ENCODE peak calls at places on chromosomes 3 and 15, in four cellular contexts. E, B, X and O are unnamed samples.

GRCh38 chr15:88834211-88834812 is 31.1 kb downstream of the ACAN start:
- DNase-seq in E (peak), X (no peak), B (peak), O (peak)

GRCh38 chr3:41060106-41060505 is 139.2 kb upstream of the CTNNB1 start:
- DNase-seq in E (no peak), X (no peak), B (no peak), O (no peak)

GRCh38 chr3:62131620-62132019 is 241.7 kb downstream of the FEZF2 start:
- DNase-seq in E (no peak), X (no peak), B (no peak), O (peak)

GRCh38 chr3:186239321-186239720 is 122.7 kb downstream of the DGKG start:
- DNase-seq in B (no peak), X (no peak), E (peak), O (no peak)

GRCh38 chr3:111385971-111386495 is 156.0 kb upstream of the CD96 start:
- DNase-seq in E (no peak), X (no peak), B (no peak), O (no peak)

GRCh38 chr3:194265505-194265892 is 85.6 kb downstream of the CPN2 start:
- DNase-seq in E (no peak), X (no peak), B (no peak), O (peak)

GRCh38 chr3:100411091-100411982 is 10.0 kb downstream of the LNP1 start:
- DNase-seq in B (no peak), X (no peak), E (no peak), O (no peak)

GRCh38 chr15:44792715-44793114 is 56.4 kb downstream of the TRIM69 start:
- DNase-seq in E (no peak), B (peak), X (no peak), O (no peak)

GRCh38 chr3:110314512-110315114 is 757.0 kb upstream of the NECTIN3 start:
- DNase-seq in E (peak), B (peak), X (peak), O (peak)

GRCh38 chr15:89808160-89808870 is 6.3 kb downstream of the ANPEP start:
- DNase-seq in B (no peak), E (no peak), X (no peak), O (no peak)

GRCh38 chr3:50174947-50175524 is 16.4 kb upstream of the GNAT1 start:
- DNase-seq in E (no peak), X (no peak), B (no peak), O (no peak)

GRCh38 chr3:174023445-174023844 is 625.9 kb downstream of the NLGN1 start:
- DNase-seq in B (no peak), E (no peak), X (no peak), O (no peak)

GRCh38 chr3:52240059-52240885 is 1.3 kb upstream of the TWF2 start:
- DNase-seq in B (peak), E (no peak), X (no peak), O (peak)

GRCh38 chr3:11737742-11738141 is 94.0 kb upstream of the VGLL4 start:
- DNase-seq in B (no peak), E (no peak), X (no peak), O (no peak)

GRCh38 chr3:171813897-171814460 is 3.7 kb upstream of the PLD1 start:
- DNase-seq in E (no peak), X (peak), B (peak), O (no peak)

GRCh38 chr3:41330465-41330864 is 131.2 kb downstream of the CTNNB1 start:
- DNase-seq in X (no peak), B (no peak), E (no peak), O (no peak)

GRCh38 chr15:48250640-48251076 is 44.6 kb downstream of the SLC12A1 start:
- DNase-seq in B (peak), E (peak), X (peak), O (peak)
- TF ChIP-seq USF1 in B (no peak), E (no peak), X (no peak), O (no peak)

DNA sequence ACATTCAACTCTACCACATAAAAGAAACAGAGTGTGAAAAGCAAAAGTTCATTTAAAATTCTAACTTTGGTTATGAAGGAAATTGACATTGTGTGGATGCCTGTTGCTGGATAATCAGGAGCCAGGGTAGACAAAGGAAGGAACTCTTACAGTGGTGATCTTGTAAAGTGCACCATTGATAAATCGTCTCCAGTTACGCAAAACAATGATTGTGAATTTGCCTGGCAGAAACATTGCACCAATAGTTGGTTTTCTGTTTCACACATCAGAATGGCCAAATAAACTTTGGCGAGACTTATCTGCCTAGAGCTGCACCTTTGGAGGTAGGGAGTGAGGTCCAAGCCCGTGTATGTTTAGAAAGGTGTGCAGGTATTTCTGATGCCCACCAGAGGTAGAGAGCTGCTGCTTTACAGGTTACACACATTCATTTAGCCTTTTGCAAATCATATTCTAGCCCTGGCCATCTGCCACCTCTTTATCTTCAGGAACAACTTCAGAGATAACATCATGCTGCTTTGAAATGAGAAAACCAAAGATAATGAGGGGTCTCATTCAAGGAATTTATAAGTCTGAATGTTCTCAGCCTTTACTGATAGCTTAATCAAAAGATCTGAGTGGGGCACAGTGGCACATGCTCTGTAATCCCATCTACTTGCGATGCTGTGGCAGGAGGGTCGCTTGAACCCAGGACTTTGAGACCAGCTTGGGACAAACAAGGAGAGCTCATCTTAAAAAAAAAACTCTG is 47.4 kb upstream of the P3H2 start:
- DNase-seq in E (no peak), B (no peak), X (no peak), O (no peak)
- TF ChIP-seq USF1 in E (no peak), B (no peak), X (no peak), O (no peak)

GRCh38 chr3:189340680-189341460 is 169.1 kb downstream of the TPRG1 start:
- DNase-seq in B (no peak), X (no peak), E (peak), O (no peak)
- TF ChIP-seq USF1 in B (no peak), X (no peak), E (no peak), O (no peak)

DNA sequence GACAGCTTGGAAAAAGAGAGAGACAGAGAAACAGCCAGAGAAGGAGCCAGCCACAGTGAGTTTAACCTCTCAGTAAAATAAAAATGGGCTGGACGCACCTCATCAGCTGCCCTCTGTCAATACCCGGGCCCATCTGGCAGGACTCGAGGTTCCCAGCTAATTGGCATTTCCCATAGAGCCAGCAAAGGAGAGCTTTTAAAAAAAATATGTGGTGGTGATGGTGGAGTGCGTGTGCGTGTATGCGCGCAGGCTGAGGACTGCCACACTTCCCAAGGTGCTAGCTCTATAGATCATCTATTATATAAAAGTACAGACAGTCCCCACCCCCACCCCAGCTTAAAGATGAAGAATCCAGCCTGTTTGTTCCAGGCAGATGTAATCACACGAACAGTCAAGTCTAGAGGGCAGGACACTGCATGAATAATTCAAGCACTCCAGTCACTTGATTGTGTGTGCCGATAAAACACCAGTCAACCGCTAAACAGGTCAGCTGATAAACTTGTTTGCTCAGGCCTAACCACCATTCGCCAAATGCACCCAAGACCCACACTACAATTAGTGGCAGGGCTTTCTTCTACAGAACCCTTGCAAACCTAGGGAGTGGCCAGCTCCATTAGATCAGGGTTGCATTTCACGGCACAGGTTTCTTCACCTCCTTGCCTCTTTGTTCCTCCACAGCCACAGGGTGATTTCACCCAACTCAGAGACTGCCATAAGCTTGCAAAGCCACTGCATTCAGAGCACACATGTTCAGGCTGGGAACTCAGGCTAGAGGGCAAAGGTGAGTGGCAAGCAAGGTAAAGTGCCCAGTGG is 5.9 kb downstream of the TLE3 start:
- DNase-seq in X (no peak), B (peak), E (no peak), O (peak)
- TF ChIP-seq USF1 in X (no peak), B (no peak), E (no peak), O (no peak)

DNA sequence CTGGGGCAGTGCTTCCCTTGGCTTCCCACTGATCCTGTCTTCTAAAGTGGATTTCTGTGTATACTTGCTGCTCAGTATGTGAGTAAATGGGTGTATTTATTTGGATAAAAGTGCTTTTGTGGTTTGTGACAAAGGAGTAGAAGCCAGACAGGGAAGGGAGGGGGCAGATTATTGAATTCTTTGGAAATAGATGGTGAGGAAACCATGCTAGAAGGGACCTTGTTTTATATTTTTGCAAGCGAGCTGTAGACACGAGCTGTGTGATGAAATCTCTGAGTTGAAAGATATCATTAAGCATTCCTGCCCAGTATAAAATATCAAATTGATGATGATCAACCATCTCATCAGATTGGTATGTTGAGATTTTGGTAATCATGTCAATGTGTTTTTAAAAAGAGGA is 68.9 kb downstream of the DUT start:
- DNase-seq in X (no peak), B (no peak), E (no peak), O (no peak)
- TF ChIP-seq USF1 in X (no peak), B (no peak), E (no peak), O (no peak)

GRCh38 chr15:79904256-79904655 is 7.4 kb upstream of the MTHFS start:
- DNase-seq in B (no peak), X (no peak), E (no peak), O (no peak)
- TF ChIP-seq USF1 in B (no peak), X (no peak), E (no peak), O (no peak)

GRCh38 chr15:80957556-80957955 is 32.1 kb downstream of the MESD start:
- DNase-seq in E (no peak), B (peak), X (no peak), O (no peak)

GRCh38 chr15:80953953-80954778 is 35.5 kb downstream of the MESD start:
- DNase-seq in E (no peak), X (no peak), B (peak), O (no peak)

GRCh38 chr15:80953001-80953952 is 36.3 kb downstream of the MESD start:
- DNase-seq in E (no peak), B (no peak), X (no peak), O (no peak)

GRCh38 chr15:80957976-80958375 is 31.6 kb downstream of the MESD start:
- DNase-seq in E (no peak), X (no peak), B (no peak), O (no peak)

GRCh38 chr15:80958818-80959495 is 30.7 kb downstream of the MESD start:
- DNase-seq in X (no peak), B (no peak), E (no peak), O (no peak)
- TF ChIP-seq USF1 in X (no peak), B (no peak), E (no peak), O (no peak)

GRCh38 chr3:160374472-160374871 is 24.6 kb downstream of the IFT80 start:
- DNase-seq in X (no peak), E (no peak), B (no peak), O (no peak)
- TF ChIP-seq USF1 in X (no peak), E (no peak), B (no peak), O (no peak)

GRCh38 chr3:160400631-160401150 is 1.2 kb downstream of the SMC4 start:
- DNase-seq in X (no peak), B (peak), E (peak), O (peak)

GRCh38 chr3:160401301-160402095 is 2.0 kb downstream of the SMC4 start:
- DNase-seq in B (peak), E (no peak), X (no peak), O (no peak)

GRCh38 chr3:160402249-160403027 is 3.0 kb downstream of the SMC4 start:
- DNase-seq in E (no peak), B (no peak), X (no peak), O (no peak)

GRCh38 chr3:160403028-160403545 is 3.6 kb downstream of the SMC4 start:
- DNase-seq in X (no peak), B (no peak), E (no peak), O (no peak)

GRCh38 chr3:160403796-160404510 is 4.5 kb downstream of the SMC4 start:
- DNase-seq in E (no peak), B (no peak), X (no peak), O (no peak)
- TF ChIP-seq USF1 in E (no peak), B (no peak), X (no peak), O (no peak)